ENCODE peak calls at places on chromosome 18, in eight cellular contexts. N is head of caudate nucleus; Y is iris pigment epithelial cell; Z is osteocyte; Q is CD8-positive, alpha-beta memory T cell; T is cardiac fibroblast; O is Karpas-422; K is HEK293T. I is an unnamed sample.

GRCh38 chr18:79546781-79547272 is 132.8 kb upstream of the CTDP1 start:
- DNase-seq in N (peak), Y (no peak), Z (peak), Q (no peak), T (no peak), O (no peak), K (no peak), I (no peak)

GRCh38 chr18:46448347-46448746 is 208.7 kb downstream of the LOXHD1 start:
- DNase-seq in N (no peak), Y (no peak), Z (no peak), Q (no peak), T (no peak), O (no peak), K (no peak), I (no peak)

GRCh38 chr18:73283788-73284187 is 416.0 kb upstream of the NETO1 start:
- DNase-seq in N (no peak), Y (peak), Z (no peak), Q (no peak), T (peak), O (no peak), K (no peak), I (no peak)

GRCh38 chr18:49819768-49820662 is 6.7 kb upstream of the ACAA2 start:
- DNase-seq in N (no peak), Y (peak), Z (no peak), Q (peak), T (peak), O (no peak), K (no peak), I (no peak)

GRCh38 chr18:50306944-50307343 is 19.5 kb upstream of the CXXC1 start:
- DNase-seq in N (no peak), Y (peak), Z (no peak), Q (no peak), T (peak), O (no peak), K (no peak), I (no peak)

GRCh38 chr18:5571592-5571991 is 27.8 kb upstream of the EPB41L3 start:
- DNase-seq in N (no peak), Y (no peak), Z (no peak), Q (no peak), T (no peak), O (no peak), K (no peak), I (no peak)

GRCh38 chr18:22032392-22032961 is 136.9 kb upstream of the GATA6 start:
- DNase-seq in N (no peak), Y (peak), Z (no peak), Q (no peak), T (peak), O (no peak), K (no peak), I (no peak)

GRCh38 chr18:13544953-13545352 is 181.4 kb downstream of the FAM210A start:
- DNase-seq in N (no peak), Y (no peak), Z (peak), Q (no peak), T (no peak), O (no peak), K (no peak), I (no peak)

GRCh38 chr18:30583768-30584167 is 458.8 kb downstream of the DSC3 start:
- DNase-seq in N (no peak), Y (no peak), Z (no peak), Q (no peak), T (no peak), O (no peak), K (no peak), I (no peak)

GRCh38 chr18:48405108-48405507 is 4.1 kb downstream of the ZBTB7C start:
- DNase-seq in N (no peak), Y (no peak), Z (no peak), Q (no peak), T (peak), O (no peak), K (no peak), I (no peak)

GRCh38 chr18:79006106-79006795 is 26.6 kb downstream of the SALL3 start:
- DNase-seq in N (no peak), Y (no peak), Z (no peak), Q (no peak), T (no peak), O (no peak), K (no peak), I (no peak)

GRCh38 chr18:22667616-22668422 is 250.1 kb upstream of the CTAGE1 start:
- DNase-seq in N (no peak), Y (peak), Z (no peak), Q (no peak), T (peak), O (no peak), K (no peak), I (no peak)

GRCh38 chr18:59620381-59620780 is 76.8 kb downstream of the CCBE1 start:
- DNase-seq in N (no peak), Y (no peak), Z (no peak), Q (no peak), T (peak), O (no peak), K (no peak), I (no peak)

GRCh38 chr18:66640431-66640830 is 36.5 kb upstream of the CDH19 start:
- DNase-seq in N (no peak), Y (peak), Z (no peak), Q (no peak), T (peak), O (no peak), K (no peak), I (no peak)

GRCh38 chr18:66439207-66439606 is 164.7 kb downstream of the CDH19 start:
- DNase-seq in N (no peak), Y (no peak), Z (no peak), Q (no peak), T (no peak), O (no peak), K (no peak), I (peak)

GRCh38 chr18:44342167-44342566 is 338.5 kb upstream of the SETBP1 start:
- DNase-seq in N (no peak), Y (no peak), Z (no peak), Q (no peak), T (no peak), O (no peak), K (no peak), I (no peak)

GRCh38 chr18:9101730-9102390 is 639 bp upstream of the NDUFV2 start:
- DNase-seq in N (no peak), Y (peak), Z (no peak), Q (no peak), T (peak), O (peak), K (no peak), I (no peak)

GRCh38 chr18:7272268-7273049 is 41.6 kb downstream of the LRRC30 start:
- DNase-seq in N (peak), Y (peak), Z (no peak), Q (no peak), T (peak), O (peak), K (peak), I (peak)

GRCh38 chr18:43661570-43661969 is 384.3 kb upstream of the SYT4 start:
- DNase-seq in N (peak), Y (peak), Z (no peak), Q (no peak), T (peak), O (peak), K (peak), I (peak)

GRCh38 chr18:74936343-74936742 is 272.6 kb downstream of the PTGR3 start:
- DNase-seq in N (no peak), Y (no peak), Z (no peak), Q (no peak), T (no peak), O (no peak), K (no peak), I (no peak)